ENCODE peak calls at places on chromosomes 4 and X, in six cellular contexts. W is lung microvascular endothelial cell; V is germinal center; A is HEK293T; O is fibroblast of villous mesenchyme; J is activated effector memory CD4-positive, alpha-beta T cell treated with anti-CD3 and anti-CD28 coated beads, Interleukin-2, amount 50 U/mL, for 16 hours. B is an unnamed sample.

GRCh38 chr4:145130130-145130529 is 32.0 kb downstream of the ABCE1 start:
- DNase-seq in W (no peak), V (no peak), A (no peak), O (no peak), J (no peak), B (no peak)

GRCh38 chrX:46620505-46620904 is 46.9 kb downstream of the CHST7 start:
- DNase-seq in W (no peak), V (no peak), A (no peak), O (peak; percentile 61), J (no peak), B (no peak)

GRCh38 chrX:82161195-82161594 is 959.3 kb downstream of the SH3BGRL start:
- DNase-seq in W (no peak), V (no peak), A (no peak), O (no peak), J (no peak), B (no peak)

GRCh38 chr4:8435656-8436121 is 4.8 kb downstream of the ACOX3 start:
- DNase-seq in W (peak; percentile 20), V (peak; percentile 41), A (no peak), O (peak; percentile 59), J (peak; percentile 70), B (no peak)

GRCh38 chrX:31590581-31591113 is 518.8 kb upstream of the FTHL17 start:
- DNase-seq in W (peak; percentile 70), V (no peak), A (no peak), O (peak; percentile 45), J (no peak), B (no peak)

GRCh38 chr4:4524364-4524763 is 17.5 kb downstream of the STX18 start:
- DNase-seq in W (peak; percentile 20), V (peak; percentile 59), A (no peak), O (no peak), J (peak; percentile 75), B (no peak)

GRCh38 chr4:9898596-9899345 is 117.3 kb downstream of the DRD5 start:
- DNase-seq in W (peak; percentile 58), V (no peak), A (peak; percentile 55), O (peak; percentile 6), J (no peak), B (peak; percentile 19)

GRCh38 chrX:152600853-152601635 is 36.7 kb upstream of the GABRQ start:
- DNase-seq in W (no peak), V (no peak), A (no peak), O (no peak), J (no peak), B (no peak)

GRCh38 chr4:40734497-40734896 is 15.3 kb upstream of the NSUN7 start:
- DNase-seq in W (no peak), V (no peak), A (no peak), O (no peak), J (no peak), B (no peak)

GRCh38 chr4:87005690-87006461 is 71.1 kb downstream of the AFF1 start:
- DNase-seq in W (no peak), V (no peak), A (no peak), O (no peak), J (peak; percentile 76), B (no peak)

GRCh38 chrX:123626962-123627361 is 105.9 kb downstream of the THOC2 start:
- DNase-seq in W (no peak), V (no peak), A (no peak), O (no peak), J (no peak), B (no peak)

GRCh38 chr4:159267023-159267939 is 164.4 kb downstream of the RAPGEF2 start:
- DNase-seq in W (peak; percentile 81), V (no peak), A (no peak), O (peak; percentile 36), J (no peak), B (peak; percentile 78)

GRCh38 chr4:16264798-16265197 is 38.5 kb upstream of the TAPT1 start:
- DNase-seq in W (peak; percentile 53), V (peak; percentile 46), A (peak; percentile 42), O (peak; percentile 55), J (no peak), B (no peak)

GRCh38 chrX:10031743-10032142 is 64.6 kb downstream of the CLDN34 start:
- DNase-seq in W (no peak), V (no peak), A (no peak), O (no peak), J (no peak), B (no peak)

GRCh38 chr4:110617095-110617494 is 5.8 kb downstream of the PITX2 start:
- DNase-seq in W (no peak), V (no peak), A (no peak), O (peak; percentile 36), J (no peak), B (no peak)

GRCh38 chrX:23503835-23504539 is 163.3 kb upstream of the PRDX4 start:
- DNase-seq in W (peak; percentile 92), V (no peak), A (no peak), O (peak; percentile 16), J (no peak), B (peak; percentile 65)

GRCh38 chr4:30945586-30945985 is 225.4 kb downstream of the PCDH7 start:
- DNase-seq in W (no peak), V (no peak), A (no peak), O (no peak), J (no peak), B (no peak)

GRCh38 chrX:56813318-56813837 is 84.3 kb downstream of the NBDY start:
- DNase-seq in W (peak; percentile 50), V (no peak), A (no peak), O (peak; percentile 88), J (peak; percentile 76), B (no peak)

GRCh38 chr4:30769093-30769492 is 48.9 kb downstream of the PCDH7 start:
- DNase-seq in W (no peak), V (no peak), A (no peak), O (no peak), J (no peak), B (peak; percentile 14)

GRCh38 chrX:56802428-56802827 is 73.4 kb downstream of the NBDY start:
- DNase-seq in W (peak; percentile 0), V (no peak), A (no peak), O (no peak), J (no peak), B (no peak)

GRCh38 chrX:87664381-87664780 is 146.8 kb downstream of the KLHL4 start:
- DNase-seq in W (peak; percentile 51), V (no peak), A (no peak), O (peak; percentile 31), J (no peak), B (no peak)

GRCh38 chrX:109709129-109709631 is 23.9 kb downstream of the ACSL4 start:
- DNase-seq in W (peak; percentile 27), V (no peak), A (no peak), O (peak; percentile 64), J (no peak), B (no peak)

GRCh38 chr4:15930314-15930713 is 8.2 kb downstream of the FGFBP1 start:
- DNase-seq in W (no peak), V (peak; percentile 46), A (no peak), O (no peak), J (no peak), B (no peak)

B was measured in BE2C.